ENCODE peak calls at places on chromosomes 13 and 19, in eight cellular contexts. N, K, W, C, O, F, Z and E are unnamed samples.

GRCh38 chr13:42740753-42741152 is 40.6 kb upstream of the FAM216B start:
- DNase-seq in N (no peak), K (no peak), W (no peak), C (peak; percentile 52), O (peak; percentile 21), F (no peak), Z (no peak), E (no peak)

GRCh38 chr19:48249502-48250014 is 6.2 kb downstream of the CARD8 start:
- DNase-seq in N (no peak), K (no peak), W (peak; percentile 91), C (peak; percentile 52), O (no peak), F (peak; percentile 77), Z (no peak), E (no peak)

GRCh38 chr13:38159710-38160109 is 189.9 kb upstream of the UFM1 start:
- DNase-seq in N (no peak), K (no peak), W (no peak), C (no peak), O (no peak), F (no peak), Z (no peak), E (no peak)

GRCh38 chr19:15108145-15108844 is 1.1 kb downstream of the SYDE1 start:
- DNase-seq in N (no peak), K (no peak), W (no peak), C (no peak), O (no peak), F (no peak), Z (no peak), E (no peak)

GRCh38 chr19:2049741-2050348 is 1.2 kb downstream of the MKNK2 start:
- DNase-seq in N (peak; percentile 89), K (no peak), W (peak; percentile 96), C (peak; percentile 83), O (peak; percentile 80), F (peak; percentile 73), Z (no peak), E (no peak)

GRCh38 chr19:19275166-19275565 is 2.1 kb upstream of the TM6SF2 start:
- DNase-seq in N (no peak), K (no peak), W (no peak), C (no peak), O (no peak), F (no peak), Z (no peak), E (no peak)

GRCh38 chr13:20553309-20553708 is 13.6 kb upstream of the IFT88 start:
- DNase-seq in N (no peak), K (no peak), W (no peak), C (no peak), O (no peak), F (no peak), Z (no peak), E (no peak)

GRCh38 chr19:28534740-28535351 is 678.1 kb downstream of the UQCRFS1 start:
- DNase-seq in N (no peak), K (no peak), W (no peak), C (no peak), O (no peak), F (no peak), Z (no peak), E (no peak)

GRCh38 chr13:84430015-84430414 is 547.7 kb upstream of the SLITRK1 start:
- DNase-seq in N (no peak), K (no peak), W (no peak), C (peak; percentile 47), O (no peak), F (no peak), Z (no peak), E (peak; percentile 90)

GRCh38 chr13:41645313-41645712 is 188.0 kb downstream of the RGCC start:
- DNase-seq in N (no peak), K (no peak), W (no peak), C (peak; percentile 95), O (peak; percentile 54), F (no peak), Z (no peak), E (peak; percentile 59)

GRCh38 chr19:33997690-33998089 is 174.6 kb upstream of the LSM14A start:
- DNase-seq in N (no peak), K (no peak), W (no peak), C (peak; percentile 8), O (no peak), F (no peak), Z (no peak), E (no peak)

GRCh38 chr19:10769533-10770491 is 51.9 kb downstream of the DNM2 start:
- DNase-seq in N (peak; percentile 54), K (no peak), W (no peak), C (peak; percentile 42), O (peak; percentile 46), F (no peak), Z (no peak), E (no peak)

GRCh38 chr19:53870485-53870844 is 2.8 kb downstream of the MYADM start:
- DNase-seq in N (no peak), K (no peak), W (peak; percentile 86), C (no peak), O (no peak), F (peak; percentile 22), Z (no peak), E (no peak)

GRCh38 chr13:73368608-73369007 is 309.8 kb downstream of the KLF5 start:
- DNase-seq in N (no peak), K (no peak), W (no peak), C (no peak), O (no peak), F (no peak), Z (no peak), E (no peak)

GRCh38 chr19:42421591-42422031 is 5.6 kb downstream of the LIPE start:
- DNase-seq in N (no peak), K (no peak), W (peak; percentile 80), C (no peak), O (no peak), F (no peak), Z (no peak), E (no peak)

GRCh38 chr19:44792286-44792685 is 14.6 kb downstream of the CBLC start:
- DNase-seq in N (no peak), K (no peak), W (no peak), C (no peak), O (no peak), F (no peak), Z (no peak), E (no peak)

GRCh38 chr19:5680083-5680436 is 256 bp downstream of the MICOS13 start:
- DNase-seq in N (no peak), K (no peak), W (peak; percentile 90), C (no peak), O (no peak), F (peak; percentile 23), Z (no peak), E (no peak)

GRCh38 chr19:5891938-5892771 is 11.4 kb downstream of the NDUFA11 start:
- DNase-seq in N (peak; percentile 71), K (no peak), W (no peak), C (peak; percentile 35), O (no peak), F (no peak), Z (peak; percentile 33), E (no peak)

GRCh38 chr13:36858285-36858684 is 39.3 kb downstream of the RFXAP start:
- DNase-seq in N (no peak), K (peak; percentile 12), W (no peak), C (peak; percentile 74), O (no peak), F (no peak), Z (peak; percentile 7), E (no peak)

GRCh38 chr19:1434577-1435060 is 3.6 kb upstream of the RPS15 start:
- DNase-seq in N (no peak), K (no peak), W (no peak), C (no peak), O (no peak), F (no peak), Z (no peak), E (no peak)

GRCh38 chr13:78604782-78605611 is 1.6 kb upstream of the POU4F1 start:
- DNase-seq in N (no peak), K (no peak), W (no peak), C (no peak), O (no peak), F (no peak), Z (peak; percentile 58), E (no peak)

GRCh38 chr19:43768273-43769050 is 12.3 kb downstream of the KCNN4 start:
- DNase-seq in N (peak; percentile 44), K (no peak), W (no peak), C (no peak), O (no peak), F (no peak), Z (no peak), E (no peak)

GRCh38 chr19:29118384-29118783 is 94.6 kb downstream of the UQCRFS1 start:
- DNase-seq in N (no peak), K (no peak), W (no peak), C (no peak), O (no peak), F (no peak), Z (no peak), E (no peak)

GRCh38 chr19:29076963-29077362 is 136.0 kb downstream of the UQCRFS1 start:
- DNase-seq in N (no peak), K (no peak), W (no peak), C (no peak), O (no peak), F (no peak), Z (no peak), E (no peak)

GRCh38 chr19:31260171-31260933 is 88.9 kb downstream of the TSHZ3 start:
- DNase-seq in N (no peak), K (no peak), W (no peak), C (peak; percentile 18), O (no peak), F (no peak), Z (no peak), E (no peak)

GRCh38 chr19:49486710-49487276 is 615 bp upstream of the RPL13A start:
- DNase-seq in N (no peak), K (no peak), W (peak; percentile 84), C (no peak), O (no peak), F (no peak), Z (no peak), E (no peak)
- H3K4me3 ChIP-seq in N (peak overlapping the region; percentile 95), K (peak overlapping the region; percentile 18), W (no peak overlapping the region), C (no peak overlapping the region), O (peak overlapping the region; percentile 12), F (no peak overlapping the region), Z (peak overlapping the region; percentile 23), E (peak overlapping the region; percentile 6)

GRCh38 chr19:58516964-58517833 is 2.4 kb downstream of the ZBTB45 start:
- DNase-seq in N (no peak), K (no peak), W (no peak), C (no peak), O (no peak), F (no peak), Z (no peak), E (no peak)
- TF ChIP-seq CTCF in N (no peak), K (peak; percentile 77), W (no peak), C (no peak), O (no peak), F (no peak), Z (peak; percentile 14), E (no peak)

DNA sequence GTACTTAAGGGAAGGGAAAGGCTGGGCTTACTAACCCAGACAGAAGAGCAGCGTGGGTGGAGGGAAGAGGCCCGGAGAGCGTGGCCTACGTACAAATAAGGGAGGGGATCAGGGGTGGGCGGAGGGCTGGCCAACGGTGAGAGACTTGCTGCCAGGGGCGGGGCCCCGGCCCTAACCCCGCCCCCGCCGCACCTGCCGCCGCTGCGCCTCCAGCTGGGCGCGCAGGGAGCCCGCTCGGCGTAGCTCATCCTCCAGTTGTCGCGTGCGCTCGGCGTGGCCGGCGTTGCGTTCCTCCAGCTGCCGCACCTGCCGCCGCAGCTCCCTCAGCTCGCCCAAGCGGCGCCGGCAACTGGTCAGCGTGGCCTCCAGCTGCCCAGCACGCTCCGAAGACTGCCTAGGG is 5.7 kb downstream of the HOOK2 start:
- DNase-seq in N (peak; percentile 71), K (no peak), W (no peak), C (no peak), O (no peak), F (peak; percentile 31), Z (no peak), E (no peak)
- H3K4me3 ChIP-seq in N (no peak overlapping the region), K (no peak overlapping the region), W (no peak overlapping the region), C (no peak overlapping the region), O (no peak overlapping the region), F (no peak overlapping the region), Z (no peak overlapping the region), E (no peak overlapping the region)

GRCh38 chr13:28753208-28753892 is 34.6 kb upstream of the SLC46A3 start:
- DNase-seq in N (no peak), K (peak; percentile 8), W (no peak), C (peak; percentile 96), O (no peak), F (no peak), Z (peak; percentile 61), E (peak; percentile 78)
- TF ChIP-seq CTCF in N (no peak), K (no peak), W (no peak), C (no peak), O (no peak), F (no peak), Z (no peak), E (no peak)